ENCODE peak calls at places on chromosomes 7 and 10, in four cellular contexts. T is HepG2, P is GM12878, J is SK-N-SH. G is an unnamed sample.

GRCh38 chr10:51400354-51401096 is 298.9 kb downstream of the CSTF2T start:
- DNase-seq in T (no peak), P (no peak), J (no peak), G (no peak)

GRCh38 chr7:155191901-155192478 is 105.7 kb upstream of the INSIG1 start:
- DNase-seq in T (no peak), P (no peak), J (no peak), G (no peak)

GRCh38 chr10:28111712-28112111 is 112.8 kb upstream of the ODAD2 start:
- DNase-seq in T (no peak), P (no peak), J (no peak), G (no peak)

GRCh38 chr10:133187906-133188681 is 28.1 kb downstream of the KNDC1 start:
- DNase-seq in T (no peak), P (no peak), J (no peak), G (no peak)

GRCh38 chr10:123156091-123156490 is 1.9 kb downstream of the BUB3 start:
- DNase-seq in T (no peak), P (no peak), J (no peak), G (no peak)

GRCh38 chr7:105800849-105801534 is 75.4 kb downstream of the ATXN7L1 start:
- DNase-seq in T (no peak), P (no peak), J (no peak), G (no peak)

GRCh38 chr7:15750741-15751140 is 64.3 kb upstream of the MEOX2 start:
- DNase-seq in T (no peak), P (no peak), J (no peak), G (no peak)

GRCh38 chr10:95280637-95281036 is 10.2 kb downstream of the PDLIM1 start:
- DNase-seq in T (peak), P (no peak), J (no peak), G (no peak)

GRCh38 chr10:124473070-124473469 is 11.4 kb downstream of the LHPP start:
- DNase-seq in T (no peak), P (no peak), J (no peak), G (no peak)
- TF ChIP-seq REST in T (no peak), P (no peak), J (no peak), G (no peak)

DNA sequence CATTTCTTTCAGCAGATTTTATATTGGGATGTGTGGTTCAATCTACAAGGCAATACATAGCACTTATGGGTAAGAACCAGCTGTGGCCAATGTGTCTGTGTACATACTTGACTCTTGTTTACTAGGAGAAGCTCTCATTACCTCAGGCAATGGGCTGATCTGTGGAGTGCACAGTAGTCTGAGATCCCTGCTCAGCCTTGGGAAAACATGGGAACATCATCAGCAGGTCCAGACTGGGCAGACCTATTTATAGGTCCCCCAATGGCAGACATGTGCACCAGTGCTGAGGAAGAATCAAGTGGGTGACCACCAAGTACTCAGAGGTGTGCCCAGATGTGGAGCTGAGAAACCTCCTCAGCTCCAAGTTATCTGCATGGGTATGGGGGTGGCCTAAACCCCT is 349.7 kb downstream of the KIF20B start:
- DNase-seq in T (no peak), P (no peak), J (no peak), G (no peak)
- TF ChIP-seq PBX3 in T (no peak), P (no peak), J (no peak), G (no peak)

GRCh38 chr10:23069019-23069665 is 26.2 kb upstream of the MSRB2 start:
- DNase-seq in T (no peak), P (peak), J (no peak), G (no peak)
- TF ChIP-seq REST in T (no peak), P (no peak), J (no peak), G (no peak)

GRCh38 chr7:939843-940242 is 14.6 kb downstream of the ADAP1 start:
- DNase-seq in T (no peak), P (no peak), J (no peak), G (no peak)

GRCh38 chr7:938546-939185 is 15.8 kb downstream of the ADAP1 start:
- DNase-seq in T (no peak), P (no peak), J (no peak), G (no peak)

GRCh38 chr7:937851-938484 is 16.5 kb downstream of the ADAP1 start:
- DNase-seq in T (no peak), P (no peak), J (no peak), G (no peak)

GRCh38 chr7:944744-945143 is 9.7 kb downstream of the ADAP1 start:
- DNase-seq in T (no peak), P (no peak), J (no peak), G (no peak)

GRCh38 chr7:940599-941408 is 13.7 kb downstream of the ADAP1 start:
- DNase-seq in T (no peak), P (no peak), J (no peak), G (no peak)
- TF ChIP-seq PBX3 in T (no peak), P (peak), J (no peak), G (no peak)

G was measured in A549.